ENCODE peak calls at places on chromosomes 16 and 17, in seven cellular contexts. Y is H7, P is GM23248, R is left ventricle myocardium inferior, F is SJCRH30, B is AG04450, Q is dorsolateral prefrontal cortex. X is an unnamed sample.

GRCh38 chr16:24850289-24850931 is 4.6 kb downstream of the SLC5A11 start:
- DNase-seq in Y (no peak), P (peak), R (no peak), F (no peak), B (no peak), Q (no peak), X (no peak)

GRCh38 chr17:34997355-34997862 is 17.1 kb downstream of the LIG3 start:
- DNase-seq in Y (no peak), P (no peak), R (no peak), F (no peak), B (peak), Q (no peak), X (peak)

GRCh38 chr16:89764711-89765201 is 43.4 kb downstream of the ZNF276 start:
- DNase-seq in Y (peak), P (no peak), R (no peak), F (no peak), B (no peak), Q (no peak), X (no peak)

GRCh38 chr16:19071811-19072777 is 4.7 kb downstream of the COQ7 start:
- DNase-seq in Y (peak), P (peak), R (peak), F (no peak), B (no peak), Q (no peak), X (no peak)

GRCh38 chr16:22670551-22670970 is 143.4 kb upstream of the HS3ST2 start:
- DNase-seq in Y (peak), P (no peak), R (no peak), F (peak), B (no peak), Q (no peak), X (no peak)

GRCh38 chr16:48143816-48144215 is 12.0 kb downstream of the ABCC12 start:
- DNase-seq in Y (no peak), P (no peak), R (no peak), F (no peak), B (no peak), Q (no peak), X (no peak)

GRCh38 chr17:82213251-82214011 is 789 bp upstream of the CCDC57 start:
- DNase-seq in Y (peak), P (peak), R (no peak), F (peak), B (peak), Q (peak), X (peak)

GRCh38 chr16:81313731-81314602 is 795 bp upstream of the GAN start:
- DNase-seq in Y (peak), P (peak), R (no peak), F (no peak), B (no peak), Q (no peak), X (peak)

GRCh38 chr16:55257971-55258613 is 65.9 kb upstream of the IRX6 start:
- DNase-seq in Y (peak), P (peak), R (peak), F (peak), B (no peak), Q (no peak), X (no peak)

GRCh38 chr17:17712268-17712924 is 31.1 kb downstream of the RAI1 start:
- DNase-seq in Y (no peak), P (peak), R (no peak), F (no peak), B (peak), Q (no peak), X (peak)

GRCh38 chr17:14803781-14804180 is 461.3 kb downstream of the PMP22 start:
- DNase-seq in Y (no peak), P (peak), R (no peak), F (no peak), B (no peak), Q (no peak), X (no peak)

GRCh38 chr17:40600486-40601046 is 35.3 kb upstream of the CCR7 start:
- DNase-seq in Y (no peak), P (no peak), R (no peak), F (no peak), B (no peak), Q (no peak), X (no peak)

GRCh38 chr16:15567823-15568222 is 75.1 kb downstream of the MARF1 start:
- DNase-seq in Y (no peak), P (no peak), R (no peak), F (no peak), B (no peak), Q (no peak), X (no peak)

GRCh38 chr16:17423195-17423594 is 47.6 kb downstream of the XYLT1 start:
- DNase-seq in Y (peak), P (no peak), R (no peak), F (no peak), B (no peak), Q (no peak), X (no peak)

GRCh38 chr16:86211265-86211664 is 299.1 kb upstream of the FOXF1 start:
- DNase-seq in Y (no peak), P (no peak), R (no peak), F (no peak), B (no peak), Q (no peak), X (no peak)

GRCh38 chr16:51577621-51578303 is 426.7 kb upstream of the SALL1 start:
- DNase-seq in Y (no peak), P (peak), R (no peak), F (no peak), B (no peak), Q (no peak), X (no peak)

GRCh38 chr16:85157372-85157771 is 45.1 kb upstream of the CIBAR2 start:
- DNase-seq in Y (no peak), P (no peak), R (no peak), F (no peak), B (no peak), Q (no peak), X (no peak)

GRCh38 chr16:89026121-89026612 is 49.2 kb upstream of the CBFA2T3 start:
- DNase-seq in Y (no peak), P (peak), R (no peak), F (no peak), B (no peak), Q (no peak), X (no peak)

GRCh38 chr16:83031524-83031923 is 404.8 kb downstream of the CDH13 start:
- DNase-seq in Y (no peak), P (peak), R (no peak), F (no peak), B (no peak), Q (no peak), X (no peak)

GRCh38 chr16:89115216-89115949 is 21.7 kb downstream of the ACSF3 start:
- DNase-seq in Y (no peak), P (no peak), R (peak), F (peak), B (no peak), Q (peak), X (no peak)

GRCh38 chr17:17385502-17385901 is 82.3 kb downstream of the NT5M start:
- DNase-seq in Y (no peak), P (no peak), R (no peak), F (peak), B (no peak), Q (peak), X (no peak)

GRCh38 chr17:4678448-4679026 is 25.4 kb downstream of the PELP1 start:
- DNase-seq in Y (no peak), P (peak), R (no peak), F (no peak), B (peak), Q (no peak), X (peak)

GRCh38 chr17:48537316-48537715 is 6.5 kb upstream of the HOXB1 start:
- DNase-seq in Y (no peak), P (no peak), R (no peak), F (no peak), B (no peak), Q (no peak), X (no peak)

GRCh38 chr17:48526986-48527741 is 3.6 kb downstream of the HOXB1 start:
- DNase-seq in Y (peak), P (no peak), R (no peak), F (no peak), B (no peak), Q (no peak), X (no peak)

GRCh38 chr16:2150418-2151187 is 2.2 kb downstream of the RAB26 start:
- DNase-seq in Y (peak), P (no peak), R (no peak), F (peak), B (no peak), Q (no peak), X (no peak)

GRCh38 chr16:84833542-84834402 is 14.0 kb downstream of the CRISPLD2 start:
- DNase-seq in Y (no peak), P (no peak), R (no peak), F (no peak), B (no peak), Q (no peak), X (no peak)

GRCh38 chr16:3819741-3820724 is 60.5 kb downstream of the CREBBP start:
- DNase-seq in Y (no peak), P (peak), R (no peak), F (peak), B (peak), Q (no peak), X (peak)

GRCh38 chr16:27813591-27813990 is 249.9 kb downstream of the GSG1L start:
- DNase-seq in Y (no peak), P (no peak), R (no peak), F (no peak), B (no peak), Q (peak), X (no peak)

GRCh38 chr17:50947844-50948514 is 81.8 kb upstream of the TOB1 start:
- DNase-seq in Y (peak), P (no peak), R (peak), F (peak), B (no peak), Q (peak), X (no peak)

GRCh38 chr16:19703218-19703617 is 14.8 kb downstream of the KNOP1 start:
- DNase-seq in Y (no peak), P (no peak), R (no peak), F (no peak), B (no peak), Q (no peak), X (no peak)

GRCh38 chr16:21646721-21647561 is 5.5 kb downstream of the IGSF6 start:
- DNase-seq in Y (no peak), P (no peak), R (no peak), F (no peak), B (no peak), Q (no peak), X (no peak)

GRCh38 chr16:3807425-3808123 is 72.9 kb downstream of the CREBBP start:
- DNase-seq in Y (no peak), P (no peak), R (no peak), F (no peak), B (no peak), Q (no peak), X (no peak)

DNA sequence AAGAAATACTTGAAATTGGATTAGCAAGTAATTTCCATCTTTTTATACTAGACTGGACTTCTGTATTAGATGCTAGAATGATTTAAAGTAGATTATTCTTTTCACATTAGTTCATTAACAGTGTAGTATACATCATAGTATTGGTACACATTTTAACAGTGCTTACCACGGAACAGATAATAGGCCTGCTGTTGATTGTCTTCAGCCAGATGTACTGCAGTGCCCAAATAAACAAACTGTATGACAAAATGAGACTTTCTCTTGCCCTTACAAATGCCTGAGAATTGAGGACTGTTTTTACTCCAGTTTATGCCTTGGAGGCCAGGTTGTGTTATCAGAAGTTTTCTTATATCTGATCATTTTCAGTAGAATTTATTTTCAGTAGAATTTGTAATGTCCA is 631 bp downstream of the EVI2A start:
- DNase-seq in Y (no peak), P (peak), R (no peak), F (no peak), B (no peak), Q (no peak), X (no peak)
- H3K4me3 ChIP-seq in Y (no peak), P (peak), R (peak), F (no peak), B (no peak), Q (peak), X (no peak)

GRCh38 chr17:80645706-80646325 is 101.2 kb downstream of the RPTOR start:
- DNase-seq in Y (no peak), P (no peak), R (no peak), F (no peak), B (no peak), Q (no peak), X (no peak)
- H3K4me3 ChIP-seq in Y (no peak), P (no peak), R (no peak), F (no peak), B (no peak), Q (no peak), X (no peak)

GRCh38 chr17:19338031-19338990 is 24.2 kb downstream of the B9D1 start:
- DNase-seq in Y (peak), P (peak), R (peak), F (peak), B (no peak), Q (peak), X (no peak)

GRCh38 chr17:19334331-19334730 is 28.2 kb downstream of the B9D1 start:
- DNase-seq in Y (no peak), P (no peak), R (no peak), F (no peak), B (no peak), Q (no peak), X (no peak)

GRCh38 chr17:19337712-19338023 is 24.9 kb downstream of the B9D1 start:
- DNase-seq in Y (peak), P (no peak), R (no peak), F (no peak), B (no peak), Q (no peak), X (no peak)

GRCh38 chr17:19336938-19337711 is 25.4 kb downstream of the B9D1 start:
- DNase-seq in Y (peak), P (no peak), R (peak), F (no peak), B (no peak), Q (peak), X (no peak)

DNA sequence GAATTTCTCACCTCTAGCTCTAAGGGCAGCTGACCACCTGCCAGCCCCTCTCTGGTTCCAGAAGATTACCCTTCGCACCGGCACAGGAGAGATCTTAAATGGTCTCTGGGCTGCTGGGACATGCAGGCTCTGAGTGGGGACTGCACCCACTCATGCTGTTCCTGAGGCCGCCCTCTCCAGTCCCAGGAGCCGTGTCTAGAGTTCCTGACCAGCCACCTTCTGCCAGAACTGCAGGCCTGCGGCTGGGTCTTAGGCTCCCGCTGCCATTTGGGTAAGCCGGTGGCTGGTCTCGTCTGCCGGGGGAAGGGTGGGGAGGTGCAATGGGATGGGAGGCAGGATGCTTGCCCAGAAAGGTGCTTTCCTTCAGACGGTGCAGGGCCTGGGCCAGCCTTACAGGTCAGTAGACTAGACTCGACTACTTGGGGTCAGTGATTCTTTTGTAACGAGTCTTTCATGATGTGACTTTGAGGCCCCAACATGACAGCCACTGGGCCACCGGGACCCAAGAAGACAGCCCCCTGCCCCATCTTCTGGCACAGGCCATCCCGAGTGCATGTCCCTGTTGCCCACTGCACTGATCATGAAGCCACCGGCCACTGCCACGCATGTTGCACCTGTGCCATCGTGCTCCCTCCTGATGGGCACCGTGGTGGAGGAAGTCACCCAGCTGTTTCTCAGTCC is 26.4 kb downstream of the B9D1 start:
- DNase-seq in Y (no peak), P (no peak), R (no peak), F (no peak), B (no peak), Q (peak), X (no peak)
- H3K4me3 ChIP-seq in Y (no peak), P (no peak), R (no peak), F (no peak), B (no peak), Q (no peak), X (no peak)

GRCh38 chr17:76530826-76531500 is 6.5 kb downstream of the CYGB start:
- DNase-seq in Y (peak), P (no peak), R (no peak), F (no peak), B (no peak), Q (no peak), X (no peak)

GRCh38 chr17:76529224-76529642 is 8.3 kb downstream of the CYGB start:
- DNase-seq in Y (no peak), P (peak), R (peak), F (peak), B (no peak), Q (no peak), X (no peak)

GRCh38 chr17:76530489-76530814 is 7.1 kb downstream of the CYGB start:
- DNase-seq in Y (peak), P (no peak), R (no peak), F (peak), B (no peak), Q (no peak), X (no peak)

GRCh38 chr17:76528528-76529223 is 8.8 kb downstream of the CYGB start:
- DNase-seq in Y (no peak), P (peak), R (peak), F (no peak), B (no peak), Q (no peak), X (no peak)

DNA sequence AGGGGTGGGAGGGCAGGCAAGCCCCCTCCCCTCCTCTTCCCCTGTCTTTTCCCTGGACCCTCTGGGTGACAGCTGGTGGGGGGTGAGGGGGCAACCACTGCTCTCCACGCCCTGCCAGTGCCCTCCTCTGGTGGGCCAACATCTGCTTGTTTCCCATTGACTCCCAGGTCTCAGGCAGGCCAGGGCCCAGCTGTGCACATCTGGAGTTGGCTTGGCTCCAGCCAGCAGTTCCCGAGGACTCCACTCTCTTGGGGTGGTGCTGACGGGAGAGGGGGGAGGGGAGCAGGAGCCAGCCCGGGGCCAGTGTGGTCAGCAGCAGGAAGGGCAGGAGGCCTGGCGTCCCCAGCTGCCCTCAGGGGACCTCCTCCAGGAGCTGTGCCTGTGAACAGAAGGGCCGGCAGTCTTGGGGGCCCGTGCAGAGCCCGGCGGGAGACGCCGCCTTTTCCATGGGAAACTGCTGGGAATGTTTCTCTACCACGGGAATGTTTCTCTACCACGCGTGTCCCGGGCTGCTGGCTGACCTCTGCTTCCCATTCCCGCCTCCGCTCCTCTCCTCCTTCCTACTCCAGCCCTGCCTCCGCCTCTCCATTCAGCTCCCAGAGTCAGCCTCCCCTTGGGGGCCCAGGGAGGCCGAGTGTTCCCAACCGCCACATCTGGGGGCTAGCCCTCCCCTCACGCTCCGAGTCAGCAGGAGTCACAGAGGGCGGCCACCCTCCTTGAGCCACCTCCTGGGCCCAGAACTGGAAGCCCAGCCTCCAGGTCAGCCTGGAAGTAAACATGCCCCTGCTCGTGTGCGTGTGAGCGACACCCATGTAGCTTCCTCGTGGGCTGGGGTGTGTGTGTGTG is 7.6 kb downstream of the CYGB start:
- DNase-seq in Y (peak), P (peak), R (peak), F (peak), B (no peak), Q (no peak), X (no peak)
- H3K4me3 ChIP-seq in Y (no peak), P (peak), R (peak), F (peak), B (no peak), Q (no peak), X (no peak)

GRCh38 chr16:78269251-78269650 is 169.8 kb downstream of the WWOX start:
- DNase-seq in Y (no peak), P (no peak), R (no peak), F (no peak), B (no peak), Q (no peak), X (no peak)
- H3K4me3 ChIP-seq in Y (no peak), P (no peak), R (no peak), F (no peak), B (no peak), Q (no peak), X (no peak)

DNA sequence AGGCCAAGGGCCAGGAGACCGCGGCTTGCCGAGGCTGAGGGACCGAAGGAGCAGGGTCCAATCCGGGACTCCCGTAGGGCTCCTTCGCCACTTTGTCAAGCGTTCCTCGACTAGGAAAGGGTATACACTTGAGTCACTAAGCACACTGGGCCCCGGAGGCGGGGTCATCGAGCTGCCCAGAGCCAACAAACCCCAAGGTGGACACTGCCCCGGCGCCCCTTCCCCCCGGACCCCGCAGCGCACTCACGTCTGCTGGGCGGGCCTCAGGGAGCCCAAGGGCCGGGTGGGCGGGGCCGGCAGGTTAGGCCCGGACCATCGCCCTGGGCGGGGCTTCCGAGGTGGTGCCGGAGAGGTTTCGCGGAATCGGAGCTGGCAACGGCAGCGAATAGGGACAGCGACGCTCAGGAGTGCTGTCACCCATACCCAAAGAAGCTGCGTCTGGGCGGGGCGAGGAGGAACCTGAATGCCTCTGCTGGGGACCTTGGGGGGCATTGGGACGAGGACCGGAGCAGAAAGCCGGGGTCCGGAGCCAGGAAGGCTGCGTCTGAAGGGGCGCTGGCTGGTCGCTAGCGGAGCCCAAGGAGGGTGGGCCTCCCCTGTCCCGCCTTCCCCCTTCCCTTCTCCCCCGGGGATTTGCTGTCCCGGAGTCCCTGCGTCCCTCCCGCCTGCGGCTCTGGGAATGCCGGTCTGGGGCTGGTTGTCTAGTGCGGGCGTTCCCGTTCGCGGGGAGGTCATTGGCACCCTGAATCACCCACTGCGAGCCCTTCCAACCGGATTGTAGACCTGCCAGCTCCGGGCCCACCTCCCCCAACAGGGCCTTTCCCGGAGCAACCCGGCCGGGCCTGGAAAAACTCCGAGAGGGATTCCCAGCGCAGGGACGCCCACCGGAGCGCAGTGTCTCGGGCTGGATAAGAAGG is 118.2 kb upstream of the SMURF2 start:
- DNase-seq in Y (peak), P (peak), R (peak), F (no peak), B (no peak), Q (no peak), X (no peak)
- H3K4me3 ChIP-seq in Y (peak), P (peak), R (peak), F (no peak), B (peak), Q (peak), X (peak)